ENCODE peak calls at places on chromosome X, in seven cellular contexts. S is suprapubic skin, Q is natural killer cell, U is left lung, Y is fibroblast of lung, O is activated B cell treated with CpG ODN at 0.5 μM for 24 hours, L is bronchial epithelial cell. H is an unnamed sample.

GRCh38 chrX:18668059-18668458 is 3.8 kb downstream of the RS1 start:
- DNase-seq in S (no peak), Q (no peak), U (no peak), Y (no peak), O (no peak), L (no peak), H (no peak)

GRCh38 chrX:40140706-40141499 is 43.1 kb upstream of the BCOR start:
- DNase-seq in S (peak; percentile 72), Q (no peak), U (no peak), Y (peak; percentile 50), O (no peak), L (no peak), H (no peak)

GRCh38 chrX:9420513-9420912 is 44.3 kb upstream of the TBL1X start:
- DNase-seq in S (no peak), Q (no peak), U (no peak), Y (peak; percentile 20), O (no peak), L (no peak), H (no peak)

GRCh38 chrX:68953331-68953730 is 124.5 kb downstream of the EFNB1 start:
- DNase-seq in S (no peak), Q (no peak), U (no peak), Y (no peak), O (no peak), L (no peak), H (no peak)

GRCh38 chrX:68048774-68049173 is 384.5 kb downstream of the OPHN1 start:
- DNase-seq in S (no peak), Q (no peak), U (no peak), Y (no peak), O (no peak), L (no peak), H (no peak)

GRCh38 chrX:110699109-110699508 is 96.5 kb downstream of the CHRDL1 start:
- DNase-seq in S (no peak), Q (no peak), U (no peak), Y (no peak), O (no peak), L (peak; percentile 8), H (no peak)

GRCh38 chrX:108584617-108585211 is 145.1 kb downstream of the COL4A5 start:
- DNase-seq in S (no peak), Q (no peak), U (no peak), Y (no peak), O (no peak), L (peak; percentile 14), H (no peak)

GRCh38 chrX:14027511-14028019 is 2.1 kb downstream of the GEMIN8 start:
- DNase-seq in S (no peak), Q (no peak), U (no peak), Y (peak; percentile 54), O (no peak), L (peak; percentile 93), H (no peak)

GRCh38 chrX:40278340-40279090 is 180.8 kb upstream of the BCOR start:
- DNase-seq in S (no peak), Q (peak; percentile 63), U (no peak), Y (no peak), O (no peak), L (peak; percentile 12), H (peak; percentile 44)

GRCh38 chrX:17983389-17983788 is 122.3 kb upstream of the RAI2 start:
- DNase-seq in S (no peak), Q (no peak), U (no peak), Y (no peak), O (no peak), L (no peak), H (no peak)

GRCh38 chrX:17744896-17745523 is 7.7 kb downstream of the SCML1 start:
- DNase-seq in S (no peak), Q (no peak), U (no peak), Y (peak; percentile 34), O (no peak), L (peak; percentile 14), H (no peak)

GRCh38 chrX:65587616-65588526 is 53.3 kb upstream of the LAS1L start:
- DNase-seq in S (peak; percentile 85), Q (no peak), U (peak; percentile 83), Y (peak; percentile 80), O (no peak), L (peak; percentile 67), H (no peak)

GRCh38 chrX:38375888-38376287 is 23.5 kb downstream of the OTC start:
- DNase-seq in S (no peak), Q (no peak), U (no peak), Y (peak; percentile 1), O (no peak), L (peak; percentile 15), H (no peak)

GRCh38 chrX:11724122-11725017 is 33.7 kb upstream of the MSL3 start:
- DNase-seq in S (no peak), Q (no peak), U (no peak), Y (peak; percentile 61), O (no peak), L (peak; percentile 25), H (no peak)

GRCh38 chrX:298993-299392 is 17.8 kb downstream of the PLCXD1 start:
- DNase-seq in S (no peak), Q (no peak), U (peak; percentile 75), Y (no peak), O (no peak), L (no peak), H (peak; percentile 76)

GRCh38 chrX:110755611-110756010 is 40.0 kb downstream of the CHRDL1 start:
- DNase-seq in S (no peak), Q (no peak), U (no peak), Y (no peak), O (no peak), L (no peak), H (no peak)

GRCh38 chrX:80556148-80556547 is 135.9 kb downstream of the TENT5D start:
- DNase-seq in S (no peak), Q (no peak), U (no peak), Y (no peak), O (no peak), L (no peak), H (no peak)

DNA sequence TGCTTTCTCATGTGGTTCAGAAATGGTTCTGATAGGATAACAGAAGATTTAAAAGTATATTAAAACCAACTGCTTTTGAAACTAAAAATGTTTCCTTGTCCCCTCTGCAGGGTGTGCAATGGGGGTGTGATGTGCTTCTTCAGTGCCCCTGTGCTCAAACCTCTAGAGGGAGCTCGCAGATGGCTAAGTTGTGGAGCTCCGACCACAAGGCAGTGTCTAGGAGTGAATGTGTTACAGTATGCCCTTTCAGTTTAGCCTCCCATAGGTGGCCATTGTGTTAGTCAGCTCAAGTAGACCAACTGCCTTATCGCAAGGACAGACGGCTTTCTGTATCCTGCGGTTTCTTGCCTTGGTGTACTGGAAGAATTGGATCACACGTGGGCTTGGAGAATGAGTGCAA is 130.5 kb downstream of the TENT5D start:
- DNase-seq in S (no peak), Q (no peak), U (no peak), Y (no peak), O (no peak), L (no peak), H (no peak)
- TF ChIP-seq CTCF in S (no peak), Q (no peak), U (no peak), Y (no peak), O (no peak), L (no peak), H (no peak)

GRCh38 chrX:147838465-147839131 is 73.1 kb upstream of the FMR1 start:
- DNase-seq in S (no peak), Q (no peak), U (no peak), Y (peak; percentile 0), O (no peak), L (peak; percentile 18), H (no peak)
- TF ChIP-seq CTCF in S (no peak), Q (no peak), U (no peak), Y (no peak), O (no peak), L (peak; percentile 17), H (peak; percentile 70)

DNA sequence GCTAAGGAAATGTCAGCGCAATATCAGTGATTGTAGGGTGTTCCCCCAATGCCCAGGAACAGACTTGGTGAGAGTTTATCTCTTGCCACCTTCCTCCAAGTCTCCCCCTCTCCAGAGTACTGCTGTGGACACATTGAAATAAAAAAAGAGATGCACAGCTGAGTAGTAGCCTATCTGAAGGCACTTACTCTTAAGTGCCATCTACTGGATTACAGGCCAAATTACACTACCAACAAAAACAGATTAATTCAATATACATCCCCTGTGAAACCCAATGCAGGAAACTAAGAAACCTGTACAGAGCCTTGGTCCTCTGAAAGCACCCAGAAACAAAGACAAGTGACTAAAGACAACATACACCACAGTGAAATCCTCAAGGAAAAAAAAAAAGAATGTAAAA is 460.3 kb downstream of the ZIC3 start:
- DNase-seq in S (no peak), Q (no peak), U (no peak), Y (peak; percentile 1), O (no peak), L (no peak), H (no peak)
- TF ChIP-seq CTCF in S (no peak), Q (no peak), U (peak; percentile 33), Y (no peak), O (no peak), L (peak; percentile 14), H (peak; percentile 51)

GRCh38 chrX:152819271-152819670 is 11.3 kb downstream of the CETN2 start:
- DNase-seq in S (no peak), Q (no peak), U (no peak), Y (peak; percentile 24), O (no peak), L (peak; percentile 27), H (no peak)

GRCh38 chrX:152813211-152813610 is 17.3 kb downstream of the CETN2 start:
- DNase-seq in S (no peak), Q (no peak), U (no peak), Y (no peak), O (no peak), L (no peak), H (no peak)

GRCh38 chrX:152814048-152814447 is 16.5 kb downstream of the CETN2 start:
- DNase-seq in S (no peak), Q (no peak), U (no peak), Y (no peak), O (no peak), L (no peak), H (no peak)

GRCh38 chrX:152819732-152820131 is 10.8 kb downstream of the CETN2 start:
- DNase-seq in S (no peak), Q (no peak), U (no peak), Y (peak; percentile 32), O (no peak), L (peak; percentile 81), H (no peak)

GRCh38 chrX:152817082-152817744 is 13.3 kb downstream of the CETN2 start:
- DNase-seq in S (no peak), Q (no peak), U (no peak), Y (peak; percentile 50), O (no peak), L (peak; percentile 36), H (no peak)
- TF ChIP-seq CTCF in S (no peak), Q (no peak), U (no peak), Y (peak; percentile 42), O (no peak), L (no peak), H (peak; percentile 75)

GRCh38 chrX:47683171-47684145 is 24.5 kb upstream of the UXT start:
- DNase-seq in S (no peak), Q (no peak), U (no peak), Y (no peak), O (no peak), L (no peak), H (no peak)
- TF ChIP-seq CTCF in S (no peak), Q (no peak), U (no peak), Y (no peak), O (no peak), L (no peak), H (no peak)

GRCh38 chrX:31658360-31658759 is 586.5 kb upstream of the FTHL17 start:
- DNase-seq in S (no peak), Q (no peak), U (no peak), Y (peak; percentile 50), O (no peak), L (peak; percentile 29), H (no peak)
- TF ChIP-seq CTCF in S (no peak), Q (no peak), U (peak; percentile 46), Y (no peak), O (no peak), L (no peak), H (peak; percentile 90)